ENCODE peak calls at places on chromosomes 1 and 21, in eight cellular contexts. P, S, R, B, J, L, M and X are unnamed samples.

GRCh38 chr1:27137022-27137542 is 17.8 kb downstream of the SLC9A1 start:
- DNase-seq in P (no peak), S (peak; percentile 67), R (peak; percentile 89), B (peak; percentile 78), J (peak; percentile 42), L (no peak), M (no peak), X (no peak)

GRCh38 chr1:34500451-34500850 is 254.4 kb upstream of the GJB5 start:
- DNase-seq in P (no peak), S (no peak), R (no peak), B (peak; percentile 25), J (no peak), L (peak; percentile 57), M (no peak), X (no peak)

GRCh38 chr21:35989185-35989735 is 71.1 kb downstream of the SETD4 start:
- DNase-seq in P (no peak), S (no peak), R (peak; percentile 84), B (no peak), J (no peak), L (peak; percentile 93), M (no peak), X (no peak)

GRCh38 chr1:91621907-91622306 is 121.3 kb downstream of the CDC7 start:
- DNase-seq in P (no peak), S (no peak), R (no peak), B (no peak), J (no peak), L (no peak), M (no peak), X (no peak)

GRCh38 chr1:18535391-18536210 is 54.9 kb downstream of the KLHDC7A start:
- DNase-seq in P (no peak), S (peak; percentile 63), R (peak; percentile 62), B (no peak), J (no peak), L (peak; percentile 60), M (peak; percentile 93), X (peak; percentile 71)

GRCh38 chr1:18668750-18669404 is 38.2 kb downstream of the PAX7 start:
- DNase-seq in P (peak; percentile 15), S (peak; percentile 49), R (no peak), B (no peak), J (peak; percentile 66), L (no peak), M (no peak), X (peak; percentile 89)

GRCh38 chr1:215606564-215607168 is 39.6 kb downstream of the KCTD3 start:
- DNase-seq in P (no peak), S (no peak), R (no peak), B (peak; percentile 23), J (no peak), L (no peak), M (no peak), X (no peak)

GRCh38 chr1:221392453-221392852 is 349.4 kb downstream of the DUSP10 start:
- DNase-seq in P (no peak), S (peak; percentile 7), R (no peak), B (no peak), J (peak; percentile 29), L (no peak), M (no peak), X (no peak)

GRCh38 chr1:64240209-64240608 is 36.8 kb downstream of the UBE2U start:
- DNase-seq in P (no peak), S (no peak), R (no peak), B (no peak), J (no peak), L (no peak), M (no peak), X (no peak)

GRCh38 chr1:85128296-85128695 is 72.5 kb downstream of the SYDE2 start:
- DNase-seq in P (no peak), S (no peak), R (no peak), B (no peak), J (no peak), L (no peak), M (no peak), X (no peak)

GRCh38 chr1:63593303-63593886 is at the start of gene PGM1:
- DNase-seq in P (peak; percentile 48), S (peak; percentile 75), R (peak; percentile 90), B (no peak), J (peak; percentile 61), L (peak; percentile 94), M (no peak), X (peak; percentile 68)

DNA sequence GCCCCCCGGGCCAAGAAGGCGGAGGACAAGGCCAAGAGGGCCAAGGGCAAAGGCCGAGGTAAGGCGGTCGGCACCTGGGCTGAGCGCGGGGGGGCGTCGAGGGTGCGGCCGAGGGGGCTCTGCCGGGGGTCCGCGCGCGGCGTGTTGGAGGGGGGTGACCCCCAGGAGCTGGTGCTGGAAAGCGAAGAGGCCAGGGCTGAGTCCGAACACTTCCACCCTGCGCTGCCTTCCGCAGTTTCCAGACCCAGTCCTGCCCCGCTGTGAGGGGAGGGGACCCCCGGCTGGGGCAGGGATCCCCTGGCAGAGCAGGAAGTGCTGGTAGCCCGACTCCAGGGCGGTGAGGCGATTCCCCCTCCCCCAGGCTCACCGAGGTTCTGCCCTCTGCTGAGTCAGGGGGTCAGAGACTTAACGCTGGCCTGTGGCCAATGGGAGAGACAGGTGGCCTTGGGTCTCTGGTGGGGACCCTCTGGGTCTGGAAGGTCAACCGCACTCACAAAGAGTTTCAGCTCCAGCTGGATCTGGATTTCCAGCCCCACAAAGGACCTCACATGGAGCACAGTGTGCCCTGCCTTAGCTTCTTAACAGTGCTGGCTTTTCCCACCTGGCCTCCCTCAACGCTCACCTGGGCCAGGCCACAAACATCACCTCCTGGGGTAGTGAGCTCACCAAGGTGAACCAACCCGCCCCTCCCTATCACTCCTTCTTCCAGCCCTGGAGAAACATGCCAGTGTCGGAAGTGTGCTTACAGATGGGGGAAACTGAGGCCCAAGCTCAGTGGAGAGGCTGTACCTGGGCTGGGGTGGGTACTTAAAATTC is 39.8 kb upstream of the SYNC start:
- DNase-seq in P (no peak), S (peak; percentile 42), R (no peak), B (peak; percentile 51), J (peak; percentile 63), L (no peak), M (peak; percentile 79), X (no peak)
- H3K4me3 ChIP-seq in P (peak overlapping the region; percentile 81), S (peak overlapping the region; percentile 86), R (peak overlapping the region; percentile 85), B (peak overlapping the region; percentile 73), J (peak overlapping the region; percentile 75), L (peak overlapping the region; percentile 91), M (peak overlapping the region; percentile 69), X (peak overlapping the region; percentile 79)

GRCh38 chr1:26125382-26125781 is 13.8 kb downstream of the PDIK1L start:
- DNase-seq in P (no peak), S (no peak), R (no peak), B (no peak), J (no peak), L (no peak), M (no peak), X (no peak)

GRCh38 chr1:26126321-26127084 is 14.9 kb downstream of the PDIK1L start:
- DNase-seq in P (no peak), S (peak; percentile 56), R (no peak), B (peak; percentile 92), J (peak; percentile 48), L (no peak), M (no peak), X (peak; percentile 44)

GRCh38 chr1:26124433-26125318 is 13.1 kb downstream of the PDIK1L start:
- DNase-seq in P (no peak), S (no peak), R (no peak), B (no peak), J (no peak), L (no peak), M (no peak), X (no peak)

GRCh38 chr1:26127235-26128163 is 15.9 kb downstream of the PDIK1L start:
- DNase-seq in P (no peak), S (peak; percentile 44), R (no peak), B (no peak), J (no peak), L (no peak), M (no peak), X (no peak)

GRCh38 chr1:26125946-26126320 is 14.3 kb downstream of the PDIK1L start:
- DNase-seq in P (no peak), S (no peak), R (no peak), B (no peak), J (no peak), L (no peak), M (no peak), X (no peak)
- H3K4me1 ChIP-seq in P (peaks cover 44% of the 10 kb centered on the region), S (peaks cover 12% of the 10 kb centered on the region), R (peaks cover 65% of the 10 kb centered on the region), B (peaks cover 34% of the 10 kb centered on the region), J (no peaks in the 10 kb centered on the region), L (peaks cover 20% of the 10 kb centered on the region), M (peaks cover 32% of the 10 kb centered on the region), X (no peaks in the 10 kb centered on the region)

GRCh38 chr21:15436031-15436430 is 293.8 kb upstream of the USP25 start:
- DNase-seq in P (no peak), S (no peak), R (no peak), B (no peak), J (no peak), L (no peak), M (no peak), X (peak; percentile 10)

GRCh38 chr21:15439726-15440125 is 290.1 kb upstream of the USP25 start:
- DNase-seq in P (no peak), S (no peak), R (no peak), B (no peak), J (no peak), L (no peak), M (no peak), X (no peak)

GRCh38 chr21:15434185-15434905 is 295.4 kb upstream of the USP25 start:
- DNase-seq in P (no peak), S (no peak), R (no peak), B (no peak), J (no peak), L (no peak), M (no peak), X (no peak)

GRCh38 chr21:15441060-15441493 is 288.7 kb upstream of the USP25 start:
- DNase-seq in P (no peak), S (no peak), R (no peak), B (no peak), J (no peak), L (no peak), M (no peak), X (no peak)

GRCh38 chr21:15437873-15438272 is 291.9 kb upstream of the USP25 start:
- DNase-seq in P (no peak), S (no peak), R (no peak), B (no peak), J (no peak), L (no peak), M (no peak), X (no peak)
- TF ChIP-seq POLR2AphosphoS5 in P (no peak), S (no peak), R (no peak), B (no peak), J (no peak), L (no peak), M (no peak), X (no peak)

DNA sequence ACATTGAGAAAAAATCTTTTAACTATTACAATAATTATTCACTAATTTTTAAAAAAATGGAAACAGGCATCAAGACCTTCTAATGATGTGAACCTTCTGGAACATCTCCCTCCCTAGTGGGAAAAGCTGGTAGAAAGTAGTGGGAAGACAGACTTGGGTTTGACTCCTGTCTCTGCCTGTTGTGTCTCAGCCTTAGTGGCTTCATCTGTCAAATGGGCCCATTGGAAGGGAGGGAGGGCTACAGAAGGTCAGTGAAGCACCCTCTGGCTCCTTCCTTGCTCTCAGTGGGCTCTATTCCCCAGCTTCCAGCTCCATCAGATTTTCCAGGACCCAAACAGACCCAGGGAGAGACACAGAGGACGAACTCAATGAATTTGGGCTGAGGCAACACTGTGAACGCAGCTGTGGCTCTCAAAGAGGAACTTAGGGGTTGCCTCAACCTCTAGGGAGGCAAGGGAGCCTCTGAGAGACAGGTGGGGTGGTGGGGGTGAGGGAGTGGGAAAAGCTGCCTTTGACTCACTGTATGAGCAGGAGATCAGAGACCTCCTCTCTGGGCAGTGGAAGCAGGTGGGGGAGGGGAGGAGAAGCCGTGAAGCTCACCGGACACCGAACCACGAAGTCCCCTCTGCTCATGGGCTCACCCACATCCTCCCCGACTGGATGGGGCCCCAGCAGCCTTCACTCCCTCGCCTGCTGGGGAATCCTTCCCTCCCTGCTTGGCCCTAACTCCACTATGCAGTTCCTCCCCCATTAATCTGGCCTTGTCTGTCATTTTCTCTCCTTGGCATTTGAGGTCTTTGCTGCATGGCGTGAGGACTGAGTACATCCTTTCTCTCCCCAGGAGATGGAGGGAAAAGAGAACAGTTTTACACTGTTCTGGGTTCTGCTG is 4.5 kb downstream of the CNR2 start:
- DNase-seq in P (no peak), S (peak; percentile 38), R (no peak), B (peak; percentile 38), J (no peak), L (no peak), M (no peak), X (no peak)
- H3K4me3 ChIP-seq in P (no peak overlapping the region), S (no peak overlapping the region), R (no peak overlapping the region), B (no peak overlapping the region), J (no peak overlapping the region), L (no peak overlapping the region), M (no peak overlapping the region), X (no peak overlapping the region)